ENCODE peak calls at places on chromosomes 1 and 21, in four cellular contexts. One of them, this sample, is unnamed.

GRCh38 chr1:234495231-234495990 is 16.4 kb upstream of the TARBP1 start:
- DNase-seq in activated CD8-positive, alpha-beta memory T cell treated with anti-CD3 and anti-CD28 coated beads, Interleukin-2, amount 50 U/mL, for 48 hours: peak; percentile 49
- DNase-seq in NCI-H1436 treated with DMSO at 0.1 percent for 48 hours: no peak
- DNase-seq in anterior cingulate cortex: no peak
- DNase-seq in this sample: no peak

GRCh38 chr21:39150316-39150715 is 32.9 kb downstream of the PSMG1 start:
- DNase-seq in activated CD8-positive, alpha-beta memory T cell treated with anti-CD3 and anti-CD28 coated beads, Interleukin-2, amount 50 U/mL, for 48 hours: no peak
- DNase-seq in NCI-H1436 treated with DMSO at 0.1 percent for 48 hours: no peak
- DNase-seq in anterior cingulate cortex: no peak
- DNase-seq in this sample: no peak

GRCh38 chr1:201184734-201185453 is 5.7 kb upstream of the IGFN1 start:
- DNase-seq in activated CD8-positive, alpha-beta memory T cell treated with anti-CD3 and anti-CD28 coated beads, Interleukin-2, amount 50 U/mL, for 48 hours: no peak
- DNase-seq in NCI-H1436 treated with DMSO at 0.1 percent for 48 hours: peak; percentile 10
- DNase-seq in anterior cingulate cortex: no peak
- DNase-seq in this sample: no peak

GRCh38 chr1:22625262-22625925 is 11.0 kb upstream of the C1QA start:
- DNase-seq in activated CD8-positive, alpha-beta memory T cell treated with anti-CD3 and anti-CD28 coated beads, Interleukin-2, amount 50 U/mL, for 48 hours: no peak
- DNase-seq in NCI-H1436 treated with DMSO at 0.1 percent for 48 hours: no peak
- DNase-seq in anterior cingulate cortex: no peak
- DNase-seq in this sample: no peak

GRCh38 chr21:43911015-43911934 is 46.3 kb downstream of the AGPAT3 start:
- DNase-seq in activated CD8-positive, alpha-beta memory T cell treated with anti-CD3 and anti-CD28 coated beads, Interleukin-2, amount 50 U/mL, for 48 hours: no peak
- DNase-seq in NCI-H1436 treated with DMSO at 0.1 percent for 48 hours: no peak
- DNase-seq in anterior cingulate cortex: no peak
- DNase-seq in this sample: no peak

GRCh38 chr21:25573409-25574206 is 33.7 kb downstream of the MRPL39 start:
- DNase-seq in activated CD8-positive, alpha-beta memory T cell treated with anti-CD3 and anti-CD28 coated beads, Interleukin-2, amount 50 U/mL, for 48 hours: no peak
- DNase-seq in NCI-H1436 treated with DMSO at 0.1 percent for 48 hours: no peak
- DNase-seq in anterior cingulate cortex: no peak
- DNase-seq in this sample: no peak

GRCh38 chr1:235888119-235888643 is 21.5 kb upstream of the LYST start:
- DNase-seq in activated CD8-positive, alpha-beta memory T cell treated with anti-CD3 and anti-CD28 coated beads, Interleukin-2, amount 50 U/mL, for 48 hours: peak; percentile 70
- DNase-seq in NCI-H1436 treated with DMSO at 0.1 percent for 48 hours: no peak
- DNase-seq in anterior cingulate cortex: no peak
- DNase-seq in this sample: no peak

GRCh38 chr1:3548156-3548893 is 63.0 kb downstream of the MEGF6 start:
- DNase-seq in activated CD8-positive, alpha-beta memory T cell treated with anti-CD3 and anti-CD28 coated beads, Interleukin-2, amount 50 U/mL, for 48 hours: no peak
- DNase-seq in NCI-H1436 treated with DMSO at 0.1 percent for 48 hours: no peak
- DNase-seq in anterior cingulate cortex: no peak
- DNase-seq in this sample: no peak

GRCh38 chr1:96233422-96233821 is 488.2 kb upstream of the PTBP2 start:
- DNase-seq in activated CD8-positive, alpha-beta memory T cell treated with anti-CD3 and anti-CD28 coated beads, Interleukin-2, amount 50 U/mL, for 48 hours: no peak
- DNase-seq in NCI-H1436 treated with DMSO at 0.1 percent for 48 hours: no peak
- DNase-seq in anterior cingulate cortex: no peak
- DNase-seq in this sample: no peak

GRCh38 chr1:160117709-160118183 is 2.2 kb downstream of the ATP1A2 start:
- DNase-seq in activated CD8-positive, alpha-beta memory T cell treated with anti-CD3 and anti-CD28 coated beads, Interleukin-2, amount 50 U/mL, for 48 hours: no peak
- DNase-seq in NCI-H1436 treated with DMSO at 0.1 percent for 48 hours: no peak
- DNase-seq in anterior cingulate cortex: peak; percentile 90
- DNase-seq in this sample: peak; percentile 85

GRCh38 chr1:231217056-231217455 is 24.0 kb upstream of the GNPAT start:
- DNase-seq in activated CD8-positive, alpha-beta memory T cell treated with anti-CD3 and anti-CD28 coated beads, Interleukin-2, amount 50 U/mL, for 48 hours: no peak
- DNase-seq in NCI-H1436 treated with DMSO at 0.1 percent for 48 hours: no peak
- DNase-seq in anterior cingulate cortex: no peak
- DNase-seq in this sample: no peak

GRCh38 chr1:38088366-38088765 is 41.8 kb upstream of the POU3F1 start:
- DNase-seq in activated CD8-positive, alpha-beta memory T cell treated with anti-CD3 and anti-CD28 coated beads, Interleukin-2, amount 50 U/mL, for 48 hours: no peak
- DNase-seq in NCI-H1436 treated with DMSO at 0.1 percent for 48 hours: no peak
- DNase-seq in anterior cingulate cortex: no peak
- DNase-seq in this sample: no peak

GRCh38 chr1:153343811-153344717 is 4.6 kb downstream of the PGLYRP4 start:
- DNase-seq in activated CD8-positive, alpha-beta memory T cell treated with anti-CD3 and anti-CD28 coated beads, Interleukin-2, amount 50 U/mL, for 48 hours: no peak
- DNase-seq in NCI-H1436 treated with DMSO at 0.1 percent for 48 hours: no peak
- DNase-seq in anterior cingulate cortex: no peak
- DNase-seq in this sample: no peak

GRCh38 chr1:156075775-156076204 is 6.5 kb downstream of the MEX3A start:
- DNase-seq in activated CD8-positive, alpha-beta memory T cell treated with anti-CD3 and anti-CD28 coated beads, Interleukin-2, amount 50 U/mL, for 48 hours: no peak
- DNase-seq in NCI-H1436 treated with DMSO at 0.1 percent for 48 hours: no peak
- DNase-seq in anterior cingulate cortex: no peak
- DNase-seq in this sample: no peak

GRCh38 chr1:45412899-45413298 is 72.7 kb upstream of the MUTYH start:
- DNase-seq in activated CD8-positive, alpha-beta memory T cell treated with anti-CD3 and anti-CD28 coated beads, Interleukin-2, amount 50 U/mL, for 48 hours: no peak
- DNase-seq in NCI-H1436 treated with DMSO at 0.1 percent for 48 hours: no peak
- DNase-seq in anterior cingulate cortex: no peak
- DNase-seq in this sample: no peak

GRCh38 chr21:30083120-30083945 is 83.3 kb downstream of the CLDN17 start:
- DNase-seq in activated CD8-positive, alpha-beta memory T cell treated with anti-CD3 and anti-CD28 coated beads, Interleukin-2, amount 50 U/mL, for 48 hours: no peak
- DNase-seq in NCI-H1436 treated with DMSO at 0.1 percent for 48 hours: no peak
- DNase-seq in anterior cingulate cortex: no peak
- DNase-seq in this sample: no peak

GRCh38 chr1:29974345-29974744 is 738.0 kb downstream of the PTPRU start:
- DNase-seq in activated CD8-positive, alpha-beta memory T cell treated with anti-CD3 and anti-CD28 coated beads, Interleukin-2, amount 50 U/mL, for 48 hours: no peak
- DNase-seq in NCI-H1436 treated with DMSO at 0.1 percent for 48 hours: no peak
- DNase-seq in anterior cingulate cortex: no peak
- DNase-seq in this sample: no peak

GRCh38 chr1:112515311-112516009 is 6.7 kb downstream of the WNT2B start:
- DNase-seq in activated CD8-positive, alpha-beta memory T cell treated with anti-CD3 and anti-CD28 coated beads, Interleukin-2, amount 50 U/mL, for 48 hours: no peak
- DNase-seq in NCI-H1436 treated with DMSO at 0.1 percent for 48 hours: no peak
- DNase-seq in anterior cingulate cortex: no peak
- DNase-seq in this sample: no peak

GRCh38 chr1:216778763-216779162 is 55.5 kb upstream of the ESRRG start:
- DNase-seq in activated CD8-positive, alpha-beta memory T cell treated with anti-CD3 and anti-CD28 coated beads, Interleukin-2, amount 50 U/mL, for 48 hours: no peak
- DNase-seq in NCI-H1436 treated with DMSO at 0.1 percent for 48 hours: no peak
- DNase-seq in anterior cingulate cortex: no peak
- DNase-seq in this sample: no peak

GRCh38 chr1:224203243-224204016 is 20.4 kb downstream of the DEGS1 start:
- DNase-seq in activated CD8-positive, alpha-beta memory T cell treated with anti-CD3 and anti-CD28 coated beads, Interleukin-2, amount 50 U/mL, for 48 hours: no peak
- DNase-seq in NCI-H1436 treated with DMSO at 0.1 percent for 48 hours: no peak
- DNase-seq in anterior cingulate cortex: peak; percentile 8
- DNase-seq in this sample: no peak

GRCh38 chr1:17539526-17540254 is at the start of gene ARHGEF10L:
- DNase-seq in activated CD8-positive, alpha-beta memory T cell treated with anti-CD3 and anti-CD28 coated beads, Interleukin-2, amount 50 U/mL, for 48 hours: no peak
- DNase-seq in NCI-H1436 treated with DMSO at 0.1 percent for 48 hours: no peak
- DNase-seq in anterior cingulate cortex: no peak
- DNase-seq in this sample: no peak

This sample was measured in nucleus accumbens.